ENCODE peak calls at places on chromosomes 4 and X, in six cellular contexts. H is NCI-H1105 treated with DMSO at 0.1 percent for 48 hours, W is ovary, U is GM23248, D is Daoy, G is HS-5. V is an unnamed sample.

GRCh38 chr4:152255437-152255836 is 280.5 kb downstream of the FBXW7 start:
- DNase-seq in H (peak; percentile 10), D (peak; percentile 47), W (no peak), U (peak; percentile 56), G (peak; percentile 18), V (no peak)

GRCh38 chrX:40147399-40148188 is 49.8 kb upstream of the BCOR start:
- DNase-seq in U (no peak), W (no peak), H (no peak), D (no peak), G (no peak), V (no peak)

GRCh38 chrX:69429339-69430014 is 74.6 kb upstream of the NALF2 start:
- DNase-seq in H (no peak), U (no peak), G (no peak), W (no peak), D (no peak), V (no peak)

GRCh38 chr4:76305033-76305687 is 1.4 kb upstream of the STBD1 start:
- DNase-seq in H (no peak), D (no peak), G (no peak), U (no peak), W (no peak), V (no peak)

GRCh38 chr4:81913427-81913878 is 441.7 kb upstream of the RASGEF1B start:
- DNase-seq in H (no peak), U (peak; percentile 58), D (peak; percentile 65), G (peak; percentile 3), W (no peak), V (no peak)

GRCh38 chrX:113868169-113868568 is 715.7 kb upstream of the HTR2C start:
- DNase-seq in H (no peak), G (no peak), U (no peak), W (no peak), D (peak; percentile 16), V (no peak)

GRCh38 chr4:40865696-40866095 is 115.9 kb downstream of the NSUN7 start:
- DNase-seq in H (no peak), G (no peak), D (no peak), U (no peak), W (no peak), V (no peak)

GRCh38 chrX:54641530-54641929 is 111.5 kb downstream of the GNL3L start:
- DNase-seq in H (no peak), G (no peak), D (no peak), U (no peak), W (no peak), V (no peak)

GRCh38 chr4:8362483-8362882 is 78.0 kb downstream of the ACOX3 start:
- DNase-seq in H (no peak), W (no peak), D (peak; percentile 30), U (no peak), G (no peak), V (peak; percentile 14)

GRCh38 chrX:155070663-155070974 is 317 bp downstream of the CMC4 start:
- DNase-seq in H (no peak), U (no peak), D (no peak), W (no peak), G (no peak), V (no peak)

GRCh38 chrX:102345916-102346315 is 93.9 kb downstream of the NXF2B start:
- DNase-seq in D (peak; percentile 29), G (no peak), W (peak; percentile 34), H (no peak), U (peak; percentile 39), V (no peak)